ENCODE peak calls at places on chromosomes 5 and 9, in six cellular contexts. J is GM03348, P is iris pigment epithelial cell, H is left colon, D is nephron progenitor cell, G is A549. L is an unnamed sample.

GRCh38 chr9:119264165-119264564 is 105.1 kb downstream of the BRINP1 start:
- DNase-seq in G (no peak), J (no peak), H (no peak), D (no peak), P (no peak), L (no peak)

GRCh38 chr5:109049565-109049964 is 301.9 kb downstream of the FER start:
- DNase-seq in H (no peak), D (no peak), G (no peak), J (no peak), P (no peak), L (no peak)

GRCh38 chr5:102834438-102834964 is 79.4 kb downstream of the PAM start:
- DNase-seq in J (no peak), H (no peak), P (no peak), G (no peak), D (no peak), L (no peak)

GRCh38 chr5:113106821-113107220 is 130.2 kb downstream of the DCP2 start:
- DNase-seq in J (no peak), H (no peak), G (no peak), P (no peak), D (no peak), L (no peak)

GRCh38 chr5:27171696-27172362 is 133.4 kb upstream of the CDH9 start:
- DNase-seq in G (no peak), H (no peak), P (no peak), D (no peak), J (no peak), L (no peak)

GRCh38 chr9:105957830-105958229 is 263.5 kb downstream of the TMEM38B start:
- DNase-seq in G (no peak), D (no peak), P (no peak), H (no peak), J (no peak), L (no peak)

GRCh38 chr9:132295181-132295580 is 59.6 kb downstream of the SETX start:
- DNase-seq in H (no peak), D (no peak), P (peak), G (no peak), J (no peak), L (no peak)

GRCh38 chr9:127187231-127187956 is 65.0 kb upstream of the ANGPTL2 start:
- DNase-seq in G (peak), H (peak), P (peak), J (peak), D (no peak), L (peak)

L was measured in thyroid gland.